ENCODE peak calls at places on chromosomes 2 and 18, in four cellular contexts. F, M, U and I are unnamed samples.

GRCh38 chr2:217551229-217551909 is 451.4 kb downstream of the TNS1 start:
- DNase-seq in F (peak; percentile 47), U (no peak), M (no peak), I (peak; percentile 76)

GRCh38 chr2:239275037-239275685 is 125.7 kb downstream of the HDAC4 start:
- DNase-seq in U (peak; percentile 97), F (peak; percentile 95), M (peak; percentile 49), I (no peak)

GRCh38 chr2:57936216-57936615 is 110.4 kb upstream of the VRK2 start:
- DNase-seq in M (no peak), U (no peak), F (no peak), I (no peak)

GRCh38 chr2:26740890-26741302 is 23.2 kb upstream of the SLC35F6 start:
- DNase-seq in U (no peak), F (peak; percentile 47), M (no peak), I (peak; percentile 47)

GRCh38 chr2:10558281-10559030 is 110.3 kb upstream of the ODC1 start:
- DNase-seq in M (no peak), U (no peak), F (no peak), I (no peak)

GRCh38 chr2:323035-323434 is 35.1 kb upstream of the ALKAL2 start:
- DNase-seq in U (no peak), F (no peak), M (no peak), I (no peak)

GRCh38 chr2:227180770-227181169 is 16.3 kb downstream of the COL4A3 start:
- DNase-seq in F (no peak), U (no peak), M (no peak), I (no peak)

GRCh38 chr2:226740039-226740648 is 59.5 kb downstream of the IRS1 start:
- DNase-seq in U (no peak), M (no peak), F (no peak), I (no peak)

GRCh38 chr2:10810175-10811161 is 2.1 kb downstream of the PDIA6 start:
- DNase-seq in F (peak; percentile 32), U (no peak), M (no peak), I (no peak)

GRCh38 chr2:46737577-46737976 is 178.0 kb downstream of the MCFD2 start:
- DNase-seq in M (no peak), F (no peak), U (peak; percentile 61), I (no peak)

GRCh38 chr2:174399171-174399570 is 3.6 kb downstream of the SCRN3 start:
- DNase-seq in F (no peak), U (no peak), M (no peak), I (no peak)

GRCh38 chr2:134912406-134912805 is 6.2 kb upstream of the CCNT2 start:
- DNase-seq in F (peak; percentile 15), M (no peak), U (no peak), I (no peak)

GRCh38 chr18:11664286-11664685 is 24.8 kb upstream of the GNAL start:
- DNase-seq in F (no peak), U (no peak), M (no peak), I (no peak)

GRCh38 chr2:7018767-7019166 is 101.6 kb downstream of the RNF144A start:
- DNase-seq in F (no peak), U (no peak), M (no peak), I (no peak)

GRCh38 chr2:5368263-5368662 is 323.9 kb upstream of the SOX11 start:
- DNase-seq in M (no peak), U (no peak), F (no peak), I (peak; percentile 27)

GRCh38 chr18:64183674-64184073 is 34.8 kb upstream of the LINC00305 start:
- DNase-seq in M (no peak), U (no peak), F (no peak), I (no peak)

GRCh38 chr2:230137902-230138539 is 69.3 kb upstream of the SLC16A14 start:
- DNase-seq in F (no peak), M (no peak), U (no peak), I (no peak)

GRCh38 chr2:75483878-75484277 is 76.9 kb downstream of the EVA1A start:
- DNase-seq in M (no peak), F (no peak), U (no peak), I (no peak)

GRCh38 chr2:1628893-1629292 is 115.4 kb downstream of the PXDN start:
- DNase-seq in F (peak; percentile 91), U (no peak), M (peak; percentile 63), I (no peak)

GRCh38 chr2:43105586-43106562 is 120.5 kb downstream of the ZFP36L2 start:
- DNase-seq in F (peak; percentile 79), U (peak; percentile 4), M (peak; percentile 68), I (peak; percentile 44)

GRCh38 chr18:71878226-71878625 is 665.9 kb downstream of the CBLN2 start:
- DNase-seq in U (no peak), F (no peak), M (no peak), I (no peak)

GRCh38 chr18:3624818-3625716 is 175.1 kb downstream of the TGIF1 start:
- DNase-seq in U (peak; percentile 86), F (peak; percentile 95), M (peak; percentile 50), I (peak; percentile 33)

GRCh38 chr2:201132518-201132917 is 16.6 kb downstream of the CFLAR start:
- DNase-seq in U (no peak), F (no peak), M (no peak), I (no peak)

GRCh38 chr2:14722919-14723559 is 90.5 kb downstream of the LRATD1 start:
- DNase-seq in F (no peak), M (no peak), U (no peak), I (no peak)

GRCh38 chr18:9952633-9953416 is 39.0 kb downstream of the VAPA start:
- DNase-seq in U (no peak), F (no peak), M (no peak), I (no peak)

GRCh38 chr2:7378642-7379041 is 461.4 kb downstream of the RNF144A start:
- DNase-seq in F (no peak), M (no peak), U (no peak), I (no peak)

GRCh38 chr2:151946856-151947523 is 118.8 kb upstream of the ARL5A start:
- DNase-seq in F (peak; percentile 27), U (peak; percentile 21), M (peak; percentile 23), I (peak; percentile 95)

GRCh38 chr2:129849559-129850160 is 129.8 kb upstream of the RAB6C start:
- DNase-seq in U (peak; percentile 74), F (peak; percentile 88), M (no peak), I (peak; percentile 82)

GRCh38 chr18:35026407-35027061 is 14.7 kb upstream of the MAPRE2 start:
- DNase-seq in F (no peak), M (no peak), U (no peak), I (peak; percentile 79)

GRCh38 chr2:142707318-142707717 is 170.1 kb upstream of the KYNU start:
- DNase-seq in M (no peak), U (no peak), F (no peak), I (peak; percentile 30)

GRCh38 chr2:157055660-157056199 is 201.8 kb upstream of the GALNT5 start:
- DNase-seq in M (no peak), F (peak; percentile 66), U (peak; percentile 22), I (no peak)

GRCh38 chr2:31831585-31831984 is 179.2 kb downstream of the MEMO1 start:
- DNase-seq in U (no peak), F (no peak), M (no peak), I (no peak)

GRCh38 chr18:26103579-26103978 is 13.2 kb upstream of the SS18 start:
- DNase-seq in M (no peak), F (no peak), U (peak; percentile 43), I (peak; percentile 84)

GRCh38 chr18:13173573-13173972 is 45.0 kb upstream of the LDLRAD4 start:
- DNase-seq in U (no peak), M (no peak), F (no peak), I (no peak)

GRCh38 chr2:46388873-46389272 is 90.5 kb upstream of the TMEM247 start:
- DNase-seq in F (no peak), U (no peak), M (no peak), I (no peak)

DNA sequence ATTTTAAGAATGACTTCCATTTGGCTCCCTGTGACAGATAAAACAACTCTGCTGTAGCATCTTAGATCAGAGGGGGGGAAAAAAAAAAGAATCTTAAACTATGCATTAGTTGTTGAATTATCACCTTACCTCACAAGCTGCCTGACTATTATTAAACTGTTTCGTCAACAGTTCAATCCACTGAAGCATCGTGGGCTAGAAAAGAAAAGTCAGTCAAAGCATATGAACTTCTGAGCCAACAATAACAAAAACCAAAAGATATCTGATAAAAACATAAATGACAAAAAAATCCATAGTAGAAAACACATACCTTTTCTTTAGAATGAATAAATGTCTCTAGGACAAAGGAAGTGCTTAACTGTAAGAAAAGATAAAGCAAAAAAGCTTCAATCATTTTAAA is 73.7 kb downstream of the C2orf74 start:
- DNase-seq in F (no peak), U (no peak), M (no peak), I (no peak)
- H3K27ac ChIP-seq in F (no peak overlapping the region), U (no peak overlapping the region), M (no peak overlapping the region), I (no peak overlapping the region)

GRCh38 chr2:177585234-177585863 is 192.8 kb downstream of the AGPS start:
- DNase-seq in U (no peak), F (no peak), M (no peak), I (no peak)
- H3K27ac ChIP-seq in U (no peak overlapping the region), F (no peak overlapping the region), M (no peak overlapping the region), I (no peak overlapping the region)

GRCh38 chr2:128395196-128395595 is 76.5 kb upstream of the HS6ST1 start:
- DNase-seq in F (no peak), U (no peak), M (no peak), I (no peak)
- H3K27ac ChIP-seq in F (no peak overlapping the region), U (no peak overlapping the region), M (no peak overlapping the region), I (no peak overlapping the region)

DNA sequence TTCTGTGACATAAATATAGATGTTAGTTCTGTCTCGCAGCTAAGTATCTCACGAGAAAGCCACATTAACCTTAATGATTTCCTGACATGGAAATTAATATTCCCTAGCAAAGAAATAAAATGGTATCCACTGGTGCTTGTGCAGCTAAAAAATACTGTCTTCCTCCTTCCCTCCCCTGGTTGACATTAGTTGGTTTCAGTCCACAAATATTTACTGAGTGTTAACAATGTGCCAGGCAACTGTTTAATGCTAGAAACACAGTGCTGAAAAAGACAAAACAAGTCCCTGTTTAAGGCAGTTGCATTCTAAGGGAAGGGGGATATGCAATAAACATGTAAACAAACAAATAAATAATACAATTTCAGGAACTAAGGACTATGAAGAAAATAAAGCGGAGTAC is 44.2 kb upstream of the VPS54 start:
- DNase-seq in U (no peak), M (no peak), F (peak; percentile 13), I (no peak)
- H3K27ac ChIP-seq in U (no peak overlapping the region), M (no peak overlapping the region), F (no peak overlapping the region), I (peak overlapping the region; percentile 42)

DNA sequence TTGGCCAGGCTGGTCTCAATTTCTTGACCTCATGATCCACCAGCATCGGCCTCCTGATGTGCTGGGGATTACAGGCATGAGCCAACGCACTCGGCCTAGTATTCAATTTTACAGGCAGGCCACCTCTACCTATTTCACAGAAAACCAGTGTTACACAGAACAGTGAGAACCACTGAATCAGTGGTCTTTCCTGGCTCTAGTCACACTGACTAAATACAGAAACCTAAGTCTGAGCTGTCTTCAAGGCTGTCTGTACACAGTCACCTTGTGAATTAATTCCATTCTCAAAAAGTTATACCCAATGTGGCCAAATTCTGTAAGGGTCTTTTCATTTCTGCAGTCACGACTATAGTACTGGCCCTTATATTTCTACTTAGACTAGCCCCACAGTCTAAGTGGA is 3.5 kb downstream of the RNF149 start:
- DNase-seq in U (no peak), M (no peak), F (no peak), I (no peak)
- H3K27ac ChIP-seq in U (no peak overlapping the region), M (no peak overlapping the region), F (peak overlapping the region; percentile 44), I (no peak overlapping the region)